ENCODE peak calls at places on chromosomes 12 and 14, in eight cellular contexts. B, O, I, Y, H, P, N and V are unnamed samples.

GRCh38 chr14:49310298-49310697 is 275.9 kb downstream of the RPS29 start:
- DNase-seq in O (peak), H (no peak), Y (no peak), B (no peak), I (no peak), P (no peak), N (peak), V (no peak)

GRCh38 chr12:14272954-14273910 is 92.2 kb upstream of the ATF7IP start:
- DNase-seq in P (no peak), O (no peak), H (no peak), I (no peak), N (no peak), Y (peak), B (no peak), V (peak)

GRCh38 chr12:117032593-117033381 is 66.4 kb downstream of the TESC start:
- DNase-seq in H (peak), O (no peak), Y (peak), I (no peak), B (peak), P (peak), N (peak), V (no peak)

GRCh38 chr12:104154806-104155205 is 16.8 kb upstream of the NFYB start:
- DNase-seq in O (no peak), P (no peak), I (no peak), N (no peak), Y (no peak), H (no peak), B (no peak), V (no peak)

GRCh38 chr12:74599932-74600331 is 62.3 kb downstream of the ATXN7L3B start:
- DNase-seq in N (peak), I (no peak), Y (no peak), P (no peak), B (no peak), H (no peak), O (no peak), V (no peak)

GRCh38 chr12:119578112-119578511 is 15.5 kb upstream of the TMEM233 start:
- DNase-seq in I (no peak), Y (no peak), N (no peak), H (no peak), O (no peak), P (no peak), B (no peak), V (peak)

GRCh38 chr12:77382096-77382742 is 316.9 kb upstream of the E2F7 start:
- DNase-seq in Y (no peak), O (no peak), N (peak), P (no peak), B (no peak), I (no peak), H (no peak), V (no peak)

GRCh38 chr12:53115891-53116675 is 12.8 kb downstream of the SOAT2 start:
- DNase-seq in I (no peak), N (no peak), H (no peak), Y (no peak), O (no peak), P (no peak), B (no peak), V (no peak)

GRCh38 chr14:53412819-53413664 is 259.9 kb upstream of the DDHD1 start:
- DNase-seq in P (no peak), O (no peak), Y (no peak), I (no peak), N (peak), H (peak), B (no peak), V (peak)

GRCh38 chr12:79057540-79057939 is 193.0 kb downstream of the SYT1 start:
- DNase-seq in H (no peak), N (no peak), P (no peak), Y (no peak), O (no peak), I (no peak), B (no peak), V (no peak)

GRCh38 chr14:88838015-88838414 is 13.6 kb downstream of the TTC8 start:
- DNase-seq in B (no peak), Y (no peak), H (no peak), O (no peak), I (no peak), N (no peak), P (no peak), V (no peak)

GRCh38 chr12:22617630-22618029 is 7.3 kb upstream of the ETNK1 start:
- DNase-seq in H (no peak), N (no peak), Y (no peak), P (no peak), O (no peak), I (no peak), B (no peak), V (no peak)

GRCh38 chr12:9180810-9181209 is 27.4 kb downstream of the PZP start:
- DNase-seq in P (no peak), Y (no peak), H (no peak), O (no peak), I (no peak), N (no peak), B (no peak), V (no peak)

GRCh38 chr12:131452444-131452860 is 258.4 kb upstream of the SFSWAP start:
- DNase-seq in N (peak), I (no peak), H (no peak), O (peak), B (no peak), Y (no peak), P (no peak), V (no peak)

GRCh38 chr12:94725375-94726168 is 75.2 kb upstream of the TMCC3 start:
- DNase-seq in P (no peak), B (no peak), Y (peak), O (peak), I (no peak), H (peak), N (peak), V (peak)

GRCh38 chr12:27236498-27236897 is 7.6 kb upstream of the STK38L start:
- DNase-seq in O (no peak), I (no peak), P (no peak), Y (peak), H (no peak), B (no peak), N (no peak), V (no peak)

GRCh38 chr14:94157195-94157594 is 16.9 kb upstream of the PPP4R4 start:
- DNase-seq in O (no peak), N (no peak), P (no peak), H (no peak), B (no peak), Y (no peak), I (no peak), V (no peak)

GRCh38 chr12:84165998-84166571 is 746.5 kb downstream of the SLC6A15 start:
- DNase-seq in H (no peak), I (no peak), B (no peak), N (no peak), P (no peak), Y (no peak), O (no peak), V (no peak)

GRCh38 chr12:12266389-12266872 is 413 bp downstream of the LRP6 start:
- DNase-seq in N (peak), O (no peak), B (no peak), Y (no peak), H (no peak), I (no peak), P (no peak), V (no peak)

GRCh38 chr12:104669851-104670337 is 213.1 kb downstream of the CHST11 start:
- DNase-seq in Y (peak), P (peak), I (peak), B (no peak), N (no peak), H (no peak), O (no peak), V (no peak)

GRCh38 chr12:91851741-91852477 is 293.7 kb downstream of the BTG1 start:
- DNase-seq in H (no peak), B (no peak), I (no peak), Y (no peak), P (no peak), N (no peak), O (no peak), V (no peak)

GRCh38 chr14:39890026-39890425 is 457.8 kb upstream of the FBXO33 start:
- DNase-seq in I (no peak), O (no peak), N (no peak), H (no peak), Y (no peak), P (no peak), B (no peak), V (no peak)

GRCh38 chr12:65628061-65628460 is 196.2 kb upstream of the HMGA2 start:
- DNase-seq in H (no peak), N (no peak), O (no peak), Y (no peak), I (no peak), P (no peak), B (no peak), V (no peak)

GRCh38 chr14:75294649-75295033 is 16.0 kb downstream of the FOS start:
- DNase-seq in B (no peak), O (peak), N (peak), I (no peak), P (no peak), Y (no peak), H (no peak), V (no peak)

GRCh38 chr14:99320621-99321235 is 48.7 kb upstream of the BCL11B start:
- DNase-seq in H (no peak), Y (no peak), O (no peak), N (no peak), I (no peak), P (no peak), B (no peak), V (no peak)

GRCh38 chr12:6866163-6866919 is 990 bp upstream of the TPI1 start:
- DNase-seq in Y (no peak), I (no peak), B (no peak), O (peak), N (peak), P (no peak), H (no peak), V (no peak)

GRCh38 chr12:30753233-30753632 is 1.5 kb downstream of the CAPRIN2 start:
- DNase-seq in I (no peak), P (no peak), N (peak), Y (peak), O (peak), B (no peak), H (peak), V (no peak)

GRCh38 chr12:75996907-75997447 is 34.6 kb downstream of the PHLDA1 start:
- DNase-seq in Y (no peak), N (no peak), P (no peak), I (no peak), H (peak), O (no peak), B (no peak), V (no peak)

GRCh38 chr12:119673634-119674033 is 5.7 kb downstream of the PRKAB1 start:
- DNase-seq in O (no peak), B (no peak), H (peak), Y (no peak), I (no peak), P (no peak), N (no peak), V (no peak)

GRCh38 chr14:50677527-50678063 is 9.5 kb upstream of the SAV1 start:
- DNase-seq in I (no peak), N (no peak), H (peak), B (no peak), Y (peak), P (no peak), O (no peak), V (peak)

DNA sequence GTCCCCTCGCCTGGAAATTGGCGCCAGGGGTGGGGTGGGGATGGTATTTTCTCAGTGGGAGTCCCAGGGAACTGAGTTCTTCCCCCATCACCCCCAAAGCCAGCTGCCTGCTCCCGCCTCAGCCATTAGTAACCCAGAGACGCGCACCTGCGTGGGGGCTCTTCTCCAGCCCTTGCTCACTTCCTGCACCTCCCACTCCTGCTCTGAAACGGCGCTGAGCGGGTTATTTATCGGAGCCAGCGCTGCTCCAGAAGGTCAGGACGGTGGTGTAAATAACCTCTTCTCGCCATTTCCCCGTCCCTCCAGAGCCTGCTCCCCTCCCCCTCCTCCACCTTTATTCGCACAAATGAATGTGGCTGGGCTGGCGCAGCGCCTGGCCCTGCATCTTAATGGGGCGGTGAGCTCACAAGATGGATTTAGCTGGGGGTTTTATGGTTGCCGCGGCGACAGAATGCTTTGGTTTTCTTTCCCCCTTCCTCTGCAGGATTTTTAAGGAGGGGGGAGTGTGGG is 12.2 kb downstream of the GPR84 start:
- DNase-seq in I (peak), P (peak), B (peak), Y (peak), O (peak), N (peak), H (no peak), V (no peak)
- H3K27ac ChIP-seq in I (peak), P (peak), B (peak), Y (no peak), O (no peak), N (peak), H (no peak), V (no peak)

DNA sequence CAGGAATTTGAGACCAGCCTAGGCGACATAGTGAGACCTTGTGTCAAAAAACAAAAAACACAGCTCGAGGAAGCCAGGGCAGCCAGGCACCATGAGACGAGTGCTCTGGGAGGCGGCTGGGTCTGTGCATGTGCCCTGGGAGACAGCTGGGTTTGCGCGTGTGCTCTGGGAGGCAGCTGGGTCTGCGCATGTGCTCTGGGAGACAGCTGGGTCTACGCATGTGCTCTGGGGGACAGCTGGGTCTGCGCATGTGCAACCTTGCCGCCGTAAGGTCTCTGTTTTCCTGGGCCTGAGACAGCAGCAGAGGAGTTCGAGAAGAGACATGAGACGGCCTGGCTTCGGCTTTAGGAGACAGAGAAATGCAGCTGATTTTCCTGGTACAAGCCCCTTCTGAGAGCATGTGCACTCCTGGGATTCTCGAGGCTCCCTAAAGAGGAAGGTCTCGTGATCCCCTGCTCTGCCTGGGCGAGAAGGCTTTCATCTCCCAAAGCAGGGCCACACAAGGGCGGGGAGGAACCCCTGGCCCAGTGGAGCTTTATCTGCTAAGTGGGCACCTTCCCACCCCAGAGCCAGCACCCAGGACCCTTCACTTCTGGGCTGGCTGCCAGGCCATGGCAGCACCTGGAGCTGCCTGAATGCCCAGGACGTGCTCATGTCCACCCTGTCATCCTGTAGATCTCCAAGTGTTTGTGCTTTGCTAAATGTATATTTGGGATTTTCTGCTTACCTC is 3.5 kb upstream of the BDKRB1 start:
- DNase-seq in H (no peak), O (no peak), Y (no peak), I (no peak), N (no peak), P (no peak), B (no peak), V (no peak)
- H3K27ac ChIP-seq in H (no peak), O (no peak), Y (peak), I (no peak), N (no peak), P (no peak), B (no peak), V (no peak)

GRCh38 chr12:122843472-122843871 is 8.2 kb downstream of the HIP1R start:
- DNase-seq in N (no peak), P (no peak), I (no peak), B (peak), O (no peak), H (no peak), Y (no peak), V (no peak)

GRCh38 chr12:122839907-122840554 is 4.8 kb downstream of the HIP1R start:
- DNase-seq in Y (no peak), N (no peak), P (no peak), I (no peak), O (no peak), H (no peak), B (no peak), V (no peak)

GRCh38 chr12:122840580-122841513 is 5.6 kb downstream of the HIP1R start:
- DNase-seq in H (no peak), P (no peak), N (no peak), I (no peak), O (peak), B (peak), Y (no peak), V (no peak)

GRCh38 chr12:122842505-122843405 is 7.5 kb downstream of the HIP1R start:
- DNase-seq in P (no peak), N (no peak), B (peak), H (peak), Y (no peak), O (peak), I (no peak), V (no peak)

GRCh38 chr12:122841544-122842321 is 6.5 kb downstream of the HIP1R start:
- DNase-seq in P (no peak), O (peak), H (no peak), N (peak), I (peak), B (peak), Y (peak), V (no peak)
- H3K27ac ChIP-seq in P (no peak), O (no peak), H (no peak), N (no peak), I (peak), B (peak), Y (peak), V (peak)

GRCh38 chr12:19886805-19887105 is 447.5 kb downstream of the AEBP2 start:
- DNase-seq in Y (peak), O (no peak), N (no peak), B (no peak), I (no peak), P (no peak), H (no peak), V (no peak)
- H3K27ac ChIP-seq in Y (no peak), O (no peak), N (no peak), B (no peak), I (no peak), P (no peak), H (no peak), V (no peak)